ENCODE peak calls at places on chromosomes 7 and 10, in six cellular contexts. E, D, J, F, N and V are unnamed samples.

GRCh38 chr10:86648706-86649426 is 5.5 kb upstream of the OPN4 start:
- DNase-seq in E (no peak), D (no peak), J (peak; percentile 75), F (no peak), N (no peak), V (peak; percentile 92)

GRCh38 chr7:38744746-38745145 is 113.6 kb upstream of the AMPH start:
- DNase-seq in E (no peak), D (no peak), J (peak; percentile 70), F (no peak), N (no peak), V (peak; percentile 97)

GRCh38 chr10:23512355-23513058 is 73.6 kb downstream of the OTUD1 start:
- DNase-seq in E (no peak), D (no peak), J (peak; percentile 2), F (no peak), N (no peak), V (peak; percentile 81)

GRCh38 chr7:141478845-141479244 is 72.4 kb upstream of the AGK start:
- DNase-seq in E (no peak), D (no peak), J (no peak), F (no peak), N (no peak), V (no peak)

GRCh38 chr10:57988964-57989363 is 278.7 kb downstream of the IPMK start:
- DNase-seq in E (no peak), D (no peak), J (no peak), F (no peak), N (no peak), V (no peak)

GRCh38 chr10:114767589-114768393 is 53.8 kb upstream of the FHIP2A start:
- DNase-seq in E (no peak), D (peak; percentile 55), J (no peak), F (peak; percentile 50), N (peak; percentile 8), V (no peak)

GRCh38 chr10:86946215-86947170 is 10.9 kb downstream of the MMRN2 start:
- DNase-seq in E (no peak), D (no peak), J (no peak), F (no peak), N (no peak), V (no peak)

GRCh38 chr7:139482662-139483466 is 609 bp downstream of the KLRG2 start:
- DNase-seq in E (no peak), D (no peak), J (peak; percentile 18), F (no peak), N (peak; percentile 47), V (peak; percentile 20)

GRCh38 chr7:2501947-2502646 is 17.5 kb upstream of the LFNG start:
- DNase-seq in E (no peak), D (no peak), J (no peak), F (no peak), N (no peak), V (no peak)

GRCh38 chr10:120131183-120131582 is 238.7 kb downstream of the SEC23IP start:
- DNase-seq in E (no peak), D (no peak), J (peak; percentile 18), F (no peak), N (no peak), V (peak; percentile 3)

GRCh38 chr10:32077896-32078295 is 21.7 kb upstream of the KIF5B start:
- DNase-seq in E (no peak), D (no peak), J (peak; percentile 75), F (no peak), N (no peak), V (peak; percentile 81)

GRCh38 chr7:141558544-141559183 is 7.5 kb downstream of the AGK start:
- DNase-seq in E (no peak), D (no peak), J (peak; percentile 77), F (no peak), N (peak; percentile 18), V (peak; percentile 38)

GRCh38 chr7:158324397-158325360 is 262.9 kb downstream of the PTPRN2 start:
- DNase-seq in E (no peak), D (no peak), J (no peak), F (no peak), N (no peak), V (no peak)

GRCh38 chr7:158710651-158711102 is 6.1 kb upstream of the NCAPG2 start:
- DNase-seq in E (no peak), D (no peak), J (peak; percentile 91), F (no peak), N (no peak), V (peak; percentile 71)

GRCh38 chr10:104824378-104825006 is 183.4 kb downstream of the SORCS3 start:
- DNase-seq in E (no peak), D (no peak), J (peak; percentile 51), F (no peak), N (peak; percentile 2), V (peak; percentile 37)

GRCh38 chr7:45384499-45384898 is 189.7 kb upstream of the ADCY1 start:
- DNase-seq in E (no peak), D (no peak), J (peak; percentile 59), F (no peak), N (no peak), V (no peak)

GRCh38 chr10:76668013-76668370 is 969.6 kb downstream of the KCNMA1 start:
- DNase-seq in E (no peak), D (no peak), J (no peak), F (no peak), N (no peak), V (no peak)

GRCh38 chr10:18607503-18607902 is 43.9 kb downstream of the NSUN6 start:
- DNase-seq in E (no peak), D (no peak), J (peak; percentile 89), F (peak; percentile 23), N (no peak), V (peak; percentile 88)

GRCh38 chr7:7719235-7719634 is 828 bp upstream of the RPA3 start:
- DNase-seq in E (peak; percentile 9), D (peak; percentile 3), J (peak; percentile 98), F (no peak), N (peak; percentile 53), V (peak; percentile 95)

GRCh38 chr7:30887464-30887872 is 24.2 kb upstream of the AQP1 start:
- DNase-seq in E (no peak), D (no peak), J (no peak), F (no peak), N (no peak), V (no peak)

GRCh38 chr7:42945821-42946615 is 13.8 kb downstream of the MRPL32 start:
- DNase-seq in E (no peak), D (no peak), J (no peak), F (no peak), N (no peak), V (no peak)

GRCh38 chr10:79316671-79317431 is 30.4 kb upstream of the PPIF start:
- DNase-seq in E (no peak), D (no peak), J (peak; percentile 14), F (no peak), N (no peak), V (peak; percentile 18)

GRCh38 chr10:31353574-31353973 is 34.6 kb downstream of the ZEB1 start:
- DNase-seq in E (no peak), D (no peak), J (peak; percentile 88), F (no peak), N (peak; percentile 17), V (peak; percentile 25)

GRCh38 chr7:88377421-88377820 is 70.7 kb upstream of the STEAP4 start:
- DNase-seq in E (no peak), D (no peak), J (no peak), F (no peak), N (no peak), V (no peak)

GRCh38 chr7:138900040-138900828 is 81.0 kb downstream of the KIAA1549 start:
- DNase-seq in E (no peak), D (no peak), J (peak; percentile 75), F (no peak), N (no peak), V (peak; percentile 21)

GRCh38 chr10:98029149-98030092 is 1.0 kb downstream of the CRTAC1 start:
- DNase-seq in E (no peak), D (peak; percentile 8), J (no peak), F (peak; percentile 39), N (no peak), V (no peak)

GRCh38 chr7:107539824-107540223 is 23.9 kb downstream of the COG5 start:
- DNase-seq in E (no peak), D (no peak), J (no peak), F (no peak), N (no peak), V (no peak)

GRCh38 chr10:31051703-31052102 is 20.0 kb upstream of the ZNF438 start:
- DNase-seq in E (no peak), D (no peak), J (peak; percentile 62), F (no peak), N (no peak), V (peak; percentile 38)

GRCh38 chr7:129644634-129645230 is 33.2 kb downstream of the NRF1 start:
- DNase-seq in E (no peak), D (no peak), J (peak; percentile 50), F (no peak), N (no peak), V (peak; percentile 78)

GRCh38 chr7:922334-923107 is 32.0 kb downstream of the ADAP1 start:
- DNase-seq in E (no peak), D (no peak), J (no peak), F (no peak), N (peak; percentile 51), V (no peak)

GRCh38 chr7:90192876-90193765 is 18.4 kb upstream of the STEAP2 start:
- DNase-seq in E (no peak), D (no peak), J (peak; percentile 46), F (no peak), N (no peak), V (peak; percentile 12)

GRCh38 chr7:152435384-152436278 is at the start of gene KMT2C:
- DNase-seq in E (no peak), D (peak; percentile 23), J (peak; percentile 53), F (peak; percentile 41), N (peak; percentile 53), V (peak; percentile 42)

GRCh38 chr10:125982256-125982948 is 86.0 kb downstream of the FANK1 start:
- DNase-seq in E (peak; percentile 5), D (peak; percentile 7), J (peak; percentile 68), F (peak; percentile 57), N (peak; percentile 2), V (peak; percentile 83)

GRCh38 chr10:124508070-124508667 is 46.5 kb downstream of the LHPP start:
- DNase-seq in E (no peak), D (no peak), J (no peak), F (no peak), N (no peak), V (no peak)

GRCh38 chr10:71860243-71861029 is 9.4 kb upstream of the PSAP start:
- DNase-seq in E (no peak), D (peak; percentile 75), J (peak; percentile 100), F (peak; percentile 68), N (peak; percentile 14), V (peak; percentile 100)